ENCODE peak calls at places on chromosome 1, in six cellular contexts. One of them, this sample, is unnamed.

GRCh38 chr1:31112223-31112622 is 46.7 kb upstream of the PUM1 start:
- DNase-seq in NCI-H526 treated with DMSO at 0.1 percent for 48 hours: no peak
- DNase-seq in ovary: no peak
- DNase-seq in NCI-H1105 treated with DMSO at 0.1 percent for 48 hours: no peak
- DNase-seq in mammary epithelial cell: no peak
- DNase-seq in activated CD4-positive, alpha-beta T cell treated with anti-CD3 and anti-CD28 coated beads, Interleukin-2, amount 50 U/mL, for 1 hour: no peak
- DNase-seq in this sample: no peak

GRCh38 chr1:221074325-221074724 is 195.1 kb downstream of the HLX start:
- DNase-seq in NCI-H1105 treated with DMSO at 0.1 percent for 48 hours: no peak
- DNase-seq in activated CD4-positive, alpha-beta T cell treated with anti-CD3 and anti-CD28 coated beads, Interleukin-2, amount 50 U/mL, for 1 hour: no peak
- DNase-seq in ovary: no peak
- DNase-seq in mammary epithelial cell: no peak
- DNase-seq in NCI-H526 treated with DMSO at 0.1 percent for 48 hours: no peak
- DNase-seq in this sample: no peak

GRCh38 chr1:212727386-212728181 is 27.9 kb upstream of the BATF3 start:
- DNase-seq in NCI-H526 treated with DMSO at 0.1 percent for 48 hours: no peak
- DNase-seq in ovary: no peak
- DNase-seq in activated CD4-positive, alpha-beta T cell treated with anti-CD3 and anti-CD28 coated beads, Interleukin-2, amount 50 U/mL, for 1 hour: no peak
- DNase-seq in mammary epithelial cell: no peak
- DNase-seq in NCI-H1105 treated with DMSO at 0.1 percent for 48 hours: no peak
- DNase-seq in this sample: no peak

GRCh38 chr1:44318097-44319088 is 36.7 kb downstream of the ERI3 start:
- DNase-seq in mammary epithelial cell: peak
- DNase-seq in NCI-H526 treated with DMSO at 0.1 percent for 48 hours: peak
- DNase-seq in ovary: peak
- DNase-seq in activated CD4-positive, alpha-beta T cell treated with anti-CD3 and anti-CD28 coated beads, Interleukin-2, amount 50 U/mL, for 1 hour: peak
- DNase-seq in NCI-H1105 treated with DMSO at 0.1 percent for 48 hours: peak
- DNase-seq in this sample: no peak

GRCh38 chr1:246161626-246162025 is 345.5 kb downstream of the SMYD3 start:
- DNase-seq in activated CD4-positive, alpha-beta T cell treated with anti-CD3 and anti-CD28 coated beads, Interleukin-2, amount 50 U/mL, for 1 hour: no peak
- DNase-seq in NCI-H526 treated with DMSO at 0.1 percent for 48 hours: no peak
- DNase-seq in ovary: no peak
- DNase-seq in NCI-H1105 treated with DMSO at 0.1 percent for 48 hours: peak
- DNase-seq in mammary epithelial cell: peak
- DNase-seq in this sample: no peak

GRCh38 chr1:220889848-220890287 is 10.6 kb downstream of the HLX start:
- DNase-seq in ovary: no peak
- DNase-seq in NCI-H526 treated with DMSO at 0.1 percent for 48 hours: no peak
- DNase-seq in NCI-H1105 treated with DMSO at 0.1 percent for 48 hours: no peak
- DNase-seq in activated CD4-positive, alpha-beta T cell treated with anti-CD3 and anti-CD28 coated beads, Interleukin-2, amount 50 U/mL, for 1 hour: no peak
- DNase-seq in mammary epithelial cell: no peak
- DNase-seq in this sample: no peak

GRCh38 chr1:37073752-37074151 is 39.4 kb upstream of the GRIK3 start:
- DNase-seq in NCI-H1105 treated with DMSO at 0.1 percent for 48 hours: peak
- DNase-seq in ovary: no peak
- DNase-seq in NCI-H526 treated with DMSO at 0.1 percent for 48 hours: no peak
- DNase-seq in mammary epithelial cell: no peak
- DNase-seq in activated CD4-positive, alpha-beta T cell treated with anti-CD3 and anti-CD28 coated beads, Interleukin-2, amount 50 U/mL, for 1 hour: no peak
- DNase-seq in this sample: no peak

GRCh38 chr1:42322577-42322976 is 12.5 kb downstream of the FOXJ3 start:
- DNase-seq in NCI-H526 treated with DMSO at 0.1 percent for 48 hours: no peak
- DNase-seq in activated CD4-positive, alpha-beta T cell treated with anti-CD3 and anti-CD28 coated beads, Interleukin-2, amount 50 U/mL, for 1 hour: no peak
- DNase-seq in ovary: no peak
- DNase-seq in mammary epithelial cell: peak
- DNase-seq in NCI-H1105 treated with DMSO at 0.1 percent for 48 hours: no peak
- DNase-seq in this sample: no peak

GRCh38 chr1:20069932-20070331 is at the start of gene PLA2G5:
- DNase-seq in mammary epithelial cell: no peak
- DNase-seq in activated CD4-positive, alpha-beta T cell treated with anti-CD3 and anti-CD28 coated beads, Interleukin-2, amount 50 U/mL, for 1 hour: no peak
- DNase-seq in NCI-H1105 treated with DMSO at 0.1 percent for 48 hours: no peak
- DNase-seq in ovary: peak
- DNase-seq in NCI-H526 treated with DMSO at 0.1 percent for 48 hours: no peak
- DNase-seq in this sample: peak

GRCh38 chr1:29121951-29122661 is 1.6 kb downstream of the TMEM200B start:
- DNase-seq in activated CD4-positive, alpha-beta T cell treated with anti-CD3 and anti-CD28 coated beads, Interleukin-2, amount 50 U/mL, for 1 hour: no peak
- DNase-seq in NCI-H1105 treated with DMSO at 0.1 percent for 48 hours: peak
- DNase-seq in ovary: peak
- DNase-seq in mammary epithelial cell: no peak
- DNase-seq in NCI-H526 treated with DMSO at 0.1 percent for 48 hours: no peak
- DNase-seq in this sample: peak

GRCh38 chr1:186927884-186928283 is 99.1 kb downstream of the PLA2G4A start:
- DNase-seq in NCI-H526 treated with DMSO at 0.1 percent for 48 hours: no peak
- DNase-seq in activated CD4-positive, alpha-beta T cell treated with anti-CD3 and anti-CD28 coated beads, Interleukin-2, amount 50 U/mL, for 1 hour: no peak
- DNase-seq in ovary: no peak
- DNase-seq in NCI-H1105 treated with DMSO at 0.1 percent for 48 hours: no peak
- DNase-seq in mammary epithelial cell: peak
- DNase-seq in this sample: no peak

GRCh38 chr1:172277277-172277676 is 143.2 kb upstream of the C1orf105 start:
- DNase-seq in NCI-H526 treated with DMSO at 0.1 percent for 48 hours: no peak
- DNase-seq in ovary: no peak
- DNase-seq in NCI-H1105 treated with DMSO at 0.1 percent for 48 hours: no peak
- DNase-seq in activated CD4-positive, alpha-beta T cell treated with anti-CD3 and anti-CD28 coated beads, Interleukin-2, amount 50 U/mL, for 1 hour: no peak
- DNase-seq in mammary epithelial cell: no peak
- DNase-seq in this sample: no peak

GRCh38 chr1:153578936-153579335 is 13.3 kb upstream of the S100A2 start:
- DNase-seq in NCI-H526 treated with DMSO at 0.1 percent for 48 hours: no peak
- DNase-seq in mammary epithelial cell: no peak
- DNase-seq in ovary: no peak
- DNase-seq in NCI-H1105 treated with DMSO at 0.1 percent for 48 hours: no peak
- DNase-seq in activated CD4-positive, alpha-beta T cell treated with anti-CD3 and anti-CD28 coated beads, Interleukin-2, amount 50 U/mL, for 1 hour: no peak
- DNase-seq in this sample: no peak

GRCh38 chr1:15558516-15558915 is 26.3 kb downstream of the AGMAT start:
- DNase-seq in NCI-H526 treated with DMSO at 0.1 percent for 48 hours: no peak
- DNase-seq in ovary: no peak
- DNase-seq in activated CD4-positive, alpha-beta T cell treated with anti-CD3 and anti-CD28 coated beads, Interleukin-2, amount 50 U/mL, for 1 hour: no peak
- DNase-seq in NCI-H1105 treated with DMSO at 0.1 percent for 48 hours: no peak
- DNase-seq in mammary epithelial cell: no peak
- DNase-seq in this sample: no peak

GRCh38 chr1:30698401-30698981 is 24.9 kb downstream of the MATN1 start:
- DNase-seq in NCI-H1105 treated with DMSO at 0.1 percent for 48 hours: no peak
- DNase-seq in activated CD4-positive, alpha-beta T cell treated with anti-CD3 and anti-CD28 coated beads, Interleukin-2, amount 50 U/mL, for 1 hour: no peak
- DNase-seq in NCI-H526 treated with DMSO at 0.1 percent for 48 hours: no peak
- DNase-seq in mammary epithelial cell: no peak
- DNase-seq in ovary: no peak
- DNase-seq in this sample: peak

GRCh38 chr1:65872258-65872657 is 79.6 kb downstream of the PDE4B start:
- DNase-seq in NCI-H1105 treated with DMSO at 0.1 percent for 48 hours: no peak
- DNase-seq in activated CD4-positive, alpha-beta T cell treated with anti-CD3 and anti-CD28 coated beads, Interleukin-2, amount 50 U/mL, for 1 hour: no peak
- DNase-seq in NCI-H526 treated with DMSO at 0.1 percent for 48 hours: no peak
- DNase-seq in mammary epithelial cell: no peak
- DNase-seq in ovary: no peak
- DNase-seq in this sample: no peak

GRCh38 chr1:17877316-17877715 is 122.2 kb downstream of the ACTL8 start:
- DNase-seq in ovary: no peak
- DNase-seq in activated CD4-positive, alpha-beta T cell treated with anti-CD3 and anti-CD28 coated beads, Interleukin-2, amount 50 U/mL, for 1 hour: no peak
- DNase-seq in NCI-H1105 treated with DMSO at 0.1 percent for 48 hours: no peak
- DNase-seq in NCI-H526 treated with DMSO at 0.1 percent for 48 hours: no peak
- DNase-seq in mammary epithelial cell: no peak
- DNase-seq in this sample: no peak